ENCODE peak calls at places on chromosome 3, in five cellular contexts. A is K562, V is stomach, F is upper lobe of left lung, Q is HepG2. M is an unnamed sample.

GRCh38 chr3:189863031-189863430 is 231.8 kb downstream of the TP63 start:
- DNase-seq in A (no peak), Q (no peak), V (no peak), F (peak), M (no peak)

GRCh38 chr3:85939026-85939616 is 980.3 kb downstream of the CADM2 start:
- DNase-seq in F (no peak), V (no peak), A (no peak), Q (no peak), M (no peak)

GRCh38 chr3:167671878-167672427 is 18.2 kb upstream of the WDR49 start:
- DNase-seq in V (no peak), Q (no peak), F (no peak), A (no peak), M (no peak)

GRCh38 chr3:124351430-124352142 is 359.7 kb upstream of the ROPN1 start:
- DNase-seq in A (peak), F (no peak), V (no peak), Q (peak), M (no peak)

GRCh38 chr3:16512435-16513140 is 911 bp downstream of the RFTN1 start:
- DNase-seq in A (no peak), Q (no peak), F (peak), V (peak), M (peak)

GRCh38 chr3:127525373-127525772 is 65.2 kb downstream of the TPRA1 start:
- DNase-seq in A (peak), V (no peak), Q (peak), F (no peak), M (no peak)

GRCh38 chr3:3403700-3404099 is 224.2 kb upstream of the CRBN start:
- DNase-seq in A (no peak), F (no peak), V (no peak), Q (no peak), M (no peak)

GRCh38 chr3:11221818-11222217 is 50.4 kb upstream of the ATG7 start:
- DNase-seq in V (no peak), A (no peak), F (no peak), Q (no peak), M (no peak)

GRCh38 chr3:12658593-12659058 is 5.3 kb downstream of the RAF1 start:
- DNase-seq in A (no peak), F (no peak), Q (no peak), V (no peak), M (no peak)

GRCh38 chr3:15932348-15933300 is 134.8 kb upstream of the ANKRD28 start:
- DNase-seq in V (no peak), Q (no peak), F (no peak), A (no peak), M (no peak)

GRCh38 chr3:47578119-47578630 is 490 bp downstream of the CSPG5 start:
- DNase-seq in V (peak), F (peak), Q (no peak), A (peak), M (no peak)

GRCh38 chr3:178777718-178778411 is 241.6 kb downstream of the KCNMB2 start:
- DNase-seq in V (no peak), Q (no peak), A (no peak), F (no peak), M (no peak)

GRCh38 chr3:66038384-66038725 is 363 bp downstream of the MAGI1 start:
- DNase-seq in Q (no peak), F (peak), V (no peak), A (no peak), M (no peak)

GRCh38 chr3:138862531-138862923 is 27.8 kb upstream of the PIK3CB start:
- DNase-seq in A (no peak), Q (no peak), V (peak), F (peak), M (no peak)

GRCh38 chr3:150270883-150271577 is 137.1 kb upstream of the TSC22D2 start:
- DNase-seq in Q (no peak), F (no peak), V (no peak), A (no peak), M (no peak)

GRCh38 chr3:146655333-146655996 is 50.3 kb upstream of the PLSCR5 start:
- DNase-seq in V (no peak), Q (peak), F (no peak), A (no peak), M (no peak)

GRCh38 chr3:196599734-196600128 is 31.3 kb downstream of the FBXO45 start:
- DNase-seq in Q (no peak), V (no peak), F (no peak), A (no peak), M (no peak)

GRCh38 chr3:45607790-45608189 is 13.2 kb downstream of the LIMD1 start:
- DNase-seq in F (no peak), V (no peak), A (no peak), Q (no peak), M (no peak)

GRCh38 chr3:65666426-65667091 is 372.2 kb downstream of the MAGI1 start:
- DNase-seq in A (no peak), F (no peak), V (no peak), Q (no peak), M (no peak)

GRCh38 chr3:170531054-170531453 is 54.8 kb downstream of the SLC7A14 start:
- DNase-seq in V (no peak), Q (no peak), A (no peak), F (no peak), M (no peak)

GRCh38 chr3:46763178-46763577 is 45.5 kb upstream of the PRSS50 start:
- DNase-seq in F (no peak), A (no peak), V (no peak), Q (no peak), M (no peak)

GRCh38 chr3:27317096-27317495 is 52.1 kb downstream of the NEK10 start:
- DNase-seq in Q (peak), F (no peak), A (no peak), V (no peak), M (no peak)

GRCh38 chr3:11583638-11584046 is 60.1 kb downstream of the VGLL4 start:
- DNase-seq in A (no peak), V (no peak), Q (no peak), F (no peak), M (no peak)

GRCh38 chr3:138314751-138315150 is 14.9 kb downstream of the NME9 start:
- DNase-seq in Q (no peak), A (no peak), V (no peak), F (no peak), M (no peak)

GRCh38 chr3:98136631-98137030 is 6.1 kb downstream of the OR5H1 start:
- DNase-seq in V (no peak), A (no peak), F (peak), Q (no peak), M (no peak)

GRCh38 chr3:125280966-125281365 is 68.4 kb upstream of the SLC12A8 start:
- DNase-seq in Q (peak), V (no peak), F (no peak), A (no peak), M (no peak)

GRCh38 chr3:125611908-125612307 is 16.6 kb upstream of the OSBPL11 start:
- DNase-seq in A (no peak), V (no peak), Q (no peak), F (no peak), M (no peak)

GRCh38 chr3:102529452-102529851 is 94.6 kb downstream of the ZPLD1 start:
- DNase-seq in Q (no peak), F (no peak), V (no peak), A (no peak), M (no peak)

GRCh38 chr3:16069149-16069922 is 105.1 kb upstream of the GALNT15 start:
- DNase-seq in Q (peak), F (no peak), A (no peak), V (no peak), M (no peak)

GRCh38 chr3:138220242-138220641 is 33.1 kb downstream of the ARMC8 start:
- DNase-seq in Q (no peak), A (no peak), F (no peak), V (no peak), M (no peak)

GRCh38 chr3:43161684-43162512 is 56.0 kb upstream of the POMGNT2 start:
- DNase-seq in V (no peak), Q (peak), F (no peak), A (no peak), M (no peak)

DNA sequence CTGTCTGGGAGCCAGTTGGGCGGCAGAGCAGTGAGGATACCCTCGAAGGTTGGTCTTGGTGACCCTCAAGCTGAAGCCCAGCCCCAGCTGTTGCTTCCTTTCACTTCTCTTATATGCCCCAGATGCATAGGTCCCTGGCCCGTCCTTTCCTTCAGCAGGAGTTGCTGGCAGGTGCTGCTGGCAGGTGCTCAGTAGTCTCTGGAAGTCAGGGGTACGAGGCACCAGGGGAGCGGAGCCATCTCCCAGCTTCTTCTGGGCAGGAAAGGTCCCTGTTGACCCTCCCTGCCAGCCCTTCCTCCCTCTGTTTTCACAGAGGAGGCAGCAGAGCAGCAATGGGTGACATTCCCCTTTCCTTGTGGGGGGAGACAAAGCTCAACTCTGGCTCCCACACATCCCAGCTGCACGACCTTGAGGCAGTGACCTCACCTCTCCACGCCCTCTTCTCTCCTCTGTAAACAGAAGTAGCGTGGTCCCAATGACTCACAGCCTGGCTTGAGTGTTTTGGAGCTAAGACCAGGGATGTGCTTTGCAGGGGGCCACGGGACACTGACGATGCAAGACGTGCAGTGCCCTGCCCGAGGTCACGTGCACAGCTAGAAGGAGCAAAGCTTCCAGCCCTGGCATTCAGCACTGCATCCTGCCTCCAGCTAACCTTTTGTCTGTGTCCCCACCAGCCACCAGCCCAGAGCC is 49.6 kb downstream of the SLC6A6 start:
- DNase-seq in A (no peak), F (peak), V (peak), Q (peak), M (peak)
- TF ChIP-seq EP300 in A (no peak), F (no peak), V (no peak), Q (peak), M (no peak)

GRCh38 chr3:14416453-14416852 is 14.0 kb downstream of the SLC6A6 start:
- DNase-seq in Q (no peak), F (no peak), A (no peak), V (no peak), M (no peak)
- TF ChIP-seq POLR2AphosphoS5 in Q (no peak), F (no peak), A (no peak), V (no peak), M (no peak)

GRCh38 chr3:14402304-14402811 is at the start of gene SLC6A6:
- DNase-seq in V (peak), A (peak), F (peak), Q (peak), M (peak)
- TF ChIP-seq EP300 in V (no peak), A (peak), F (no peak), Q (no peak), M (peak)

GRCh38 chr3:194368918-194369317 is 625 bp downstream of the LRRC15 start:
- DNase-seq in A (no peak), Q (no peak), F (no peak), V (no peak), M (no peak)
- TF ChIP-seq POLR2AphosphoS5 in A (no peak), Q (no peak), F (no peak), V (no peak), M (no peak)

GRCh38 chr3:56732109-56732508 is 49.0 kb upstream of the TASOR start:
- DNase-seq in F (no peak), Q (no peak), V (no peak), A (no peak), M (no peak)
- TF ChIP-seq EP300 in F (no peak), Q (no peak), V (no peak), A (no peak), M (no peak)